ENCODE peak calls at places on chromosomes 13 and 19, in six cellular contexts. J is Peyer's patch, D is Caco-2, G is breast epithelium, M is heart right ventricle, H is aorta. Q is an unnamed sample. For H3K27me3, the result is how much of the 10 kb centered on the place peaks cover.

GRCh38 chr13:77800219-77800618 is 102.7 kb downstream of the SLAIN1 start:
- DNase-seq in J (no peak), D (no peak), G (no peak), M (no peak), H (no peak), Q (no peak)

GRCh38 chr19:50269653-50270052 is 59.5 kb downstream of the KCNC3 start:
- DNase-seq in J (no peak), D (no peak), G (no peak), M (no peak), H (no peak), Q (no peak)

GRCh38 chr13:37175996-37176395 is 70.5 kb upstream of the CSNK1A1L start:
- DNase-seq in J (no peak), D (no peak), G (no peak), M (no peak), H (no peak), Q (no peak)

GRCh38 chr19:31054430-31054829 is 294.8 kb downstream of the TSHZ3 start:
- DNase-seq in J (no peak), D (peak), G (no peak), M (no peak), H (peak), Q (peak)

GRCh38 chr13:28339419-28339818 is 155.5 kb downstream of the FLT1 start:
- DNase-seq in J (no peak), D (no peak), G (no peak), M (no peak), H (no peak), Q (no peak)

GRCh38 chr13:47908200-47908902 is 92.7 kb downstream of the SUCLA2 start:
- DNase-seq in J (no peak), D (peak), G (no peak), M (no peak), H (no peak), Q (no peak)

GRCh38 chr13:44867825-44868224 is 121.4 kb downstream of the NUFIP1 start:
- DNase-seq in J (no peak), D (no peak), G (no peak), M (no peak), H (no peak), Q (no peak)

GRCh38 chr13:107770541-107770940 is 444.8 kb downstream of the LIG4 start:
- DNase-seq in J (no peak), D (no peak), G (no peak), M (no peak), H (no peak), Q (no peak)

GRCh38 chr19:38268539-38268938 is 4.2 kb downstream of the SPINT2 start:
- DNase-seq in J (no peak), D (no peak), G (no peak), M (no peak), H (no peak), Q (no peak)

GRCh38 chr19:58387338-58388174 is 487 bp downstream of the RPS5 start:
- DNase-seq in J (no peak), D (no peak), G (no peak), M (no peak), H (no peak), Q (no peak)

GRCh38 chr19:57903298-57904174 is 12.9 kb downstream of the ZNF417 start:
- DNase-seq in J (peak), D (peak), G (no peak), M (no peak), H (no peak), Q (no peak)

GRCh38 chr13:27619711-27620376 is 485 bp downstream of the LNX2 start:
- DNase-seq in J (no peak), D (no peak), G (peak), M (peak), H (no peak), Q (no peak)

GRCh38 chr19:51551673-51552440 is 19.2 kb upstream of the ZNF175 start:
- DNase-seq in J (no peak), D (no peak), G (no peak), M (no peak), H (no peak), Q (no peak)

GRCh38 chr13:50365300-50365682 is 350.0 kb downstream of the KCNRG start:
- DNase-seq in J (no peak), D (no peak), G (no peak), M (no peak), H (no peak), Q (no peak)

GRCh38 chr19:15869109-15869555 is 28.7 kb downstream of the CYP4F2 start:
- DNase-seq in J (no peak), D (peak), G (peak), M (no peak), H (no peak), Q (peak)

GRCh38 chr13:109743706-109744453 is 42.5 kb downstream of the IRS2 start:
- DNase-seq in J (no peak), D (no peak), G (no peak), M (no peak), H (no peak), Q (no peak)

GRCh38 chr13:103730407-103730806 is 664.2 kb upstream of the SLC10A2 start:
- DNase-seq in J (no peak), D (no peak), G (no peak), M (peak), H (no peak), Q (no peak)
- H3K27me3 ChIP-seq in J (under half), D (under half), G (under half), M (under half), H (under half), Q (under half)

GRCh38 chr19:14770944-14771839 is 7.2 kb downstream of the ADGRE2 start:
- DNase-seq in J (no peak), D (no peak), G (no peak), M (no peak), H (no peak), Q (no peak)

GRCh38 chr19:14774373-14774772 is 4.0 kb downstream of the ADGRE2 start:
- DNase-seq in J (no peak), D (no peak), G (no peak), M (no peak), H (no peak), Q (no peak)

GRCh38 chr19:14770136-14770535 is 8.2 kb downstream of the ADGRE2 start:
- DNase-seq in J (no peak), D (no peak), G (no peak), M (no peak), H (no peak), Q (no peak)

GRCh38 chr19:14772995-14773394 is 5.4 kb downstream of the ADGRE2 start:
- DNase-seq in J (no peak), D (no peak), G (no peak), M (no peak), H (no peak), Q (no peak)

DNA sequence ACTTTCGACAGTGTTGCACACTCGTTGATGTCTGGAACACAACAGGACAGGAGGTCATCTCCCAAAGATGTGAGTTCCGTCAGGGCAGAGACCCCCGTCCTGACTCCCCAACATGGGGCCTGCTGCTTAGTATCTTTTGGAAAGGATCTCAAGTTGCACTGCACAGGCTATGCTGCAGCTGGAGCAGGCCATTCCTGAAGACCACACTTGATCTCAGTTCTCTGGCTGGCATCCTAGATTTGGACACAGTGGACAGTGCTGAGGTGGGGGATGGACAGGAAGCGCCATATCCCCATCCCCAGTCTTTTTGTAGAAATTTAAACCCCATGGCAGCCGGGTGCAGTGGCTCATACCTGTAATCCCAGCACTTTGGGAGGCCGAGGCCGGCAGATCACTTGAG is 5.9 kb downstream of the ADGRE2 start:
- DNase-seq in J (no peak), D (no peak), G (no peak), M (no peak), H (no peak), Q (no peak)
- H3K27me3 ChIP-seq in J (under half), D (under half), G (under half), M (under half), H (under half), Q (under half)

GRCh38 chr19:29380581-29380980 is 145.2 kb upstream of the VSTM2B start:
- DNase-seq in J (peak), D (no peak), G (no peak), M (no peak), H (no peak), Q (no peak)
- H3K27me3 ChIP-seq in J (under half), D (under half), G (under half), M (under half), H (under half), Q (under half)

GRCh38 chr19:3365447-3366103 is 808 bp upstream of the NFIC start:
- DNase-seq in J (no peak), D (no peak), G (peak), M (peak), H (peak), Q (no peak)

GRCh38 chr19:3362217-3362907 is 4.0 kb upstream of the NFIC start:
- DNase-seq in J (no peak), D (no peak), G (no peak), M (no peak), H (no peak), Q (no peak)

GRCh38 chr19:3365093-3365446 is 1.3 kb upstream of the NFIC start:
- DNase-seq in J (no peak), D (no peak), G (no peak), M (no peak), H (no peak), Q (no peak)

GRCh38 chr19:3364501-3364858 is 1.9 kb upstream of the NFIC start:
- DNase-seq in J (no peak), D (no peak), G (no peak), M (no peak), H (no peak), Q (no peak)

GRCh38 chr19:3363841-3364500 is 2.4 kb upstream of the NFIC start:
- DNase-seq in J (no peak), D (no peak), G (no peak), M (no peak), H (no peak), Q (no peak)
- H3K27me3 ChIP-seq in J (under half), D (under half), G (under half), M (under half), H (under half), Q (under half)

GRCh38 chr19:7788933-7789323 is 25.9 kb downstream of the CLEC4M start:
- DNase-seq in J (no peak), D (no peak), G (no peak), M (no peak), H (no peak), Q (no peak)

GRCh38 chr19:7788178-7788932 is 25.3 kb downstream of the CLEC4M start:
- DNase-seq in J (no peak), D (no peak), G (no peak), M (no peak), H (no peak), Q (no peak)

GRCh38 chr19:7789447-7789846 is 26.4 kb downstream of the CLEC4M start:
- DNase-seq in J (no peak), D (no peak), G (no peak), M (no peak), H (no peak), Q (no peak)

GRCh38 chr19:7787141-7787540 is 24.1 kb downstream of the CLEC4M start:
- DNase-seq in J (no peak), D (no peak), G (no peak), M (peak), H (peak), Q (no peak)

GRCh38 chr19:7787602-7788177 is 24.6 kb downstream of the CLEC4M start:
- DNase-seq in J (no peak), D (no peak), G (no peak), M (no peak), H (no peak), Q (no peak)
- H3K27me3 ChIP-seq in J (under half), D (under half), G (under half), M (half or more), H (under half), Q (under half)

GRCh38 chr13:102402292-102402691 is 444 bp upstream of the FGF14 start:
- DNase-seq in J (no peak), D (no peak), G (no peak), M (peak), H (no peak), Q (no peak)

GRCh38 chr13:102401755-102402154 is at the start of gene FGF14:
- DNase-seq in J (no peak), D (no peak), G (no peak), M (no peak), H (no peak), Q (no peak)

GRCh38 chr13:102400619-102401125 is 1.2 kb downstream of the FGF14 start:
- DNase-seq in J (no peak), D (no peak), G (no peak), M (peak), H (peak), Q (no peak)

GRCh38 chr13:102401305-102401704 is 543 bp downstream of the FGF14 start:
- DNase-seq in J (no peak), D (no peak), G (no peak), M (no peak), H (no peak), Q (no peak)

GRCh38 chr13:102399791-102400618 is 1.8 kb downstream of the FGF14 start:
- DNase-seq in J (peak), D (no peak), G (no peak), M (peak), H (peak), Q (no peak)
- H3K27me3 ChIP-seq in J (under half), D (under half), G (under half), M (half or more), H (under half), Q (under half)

DNA sequence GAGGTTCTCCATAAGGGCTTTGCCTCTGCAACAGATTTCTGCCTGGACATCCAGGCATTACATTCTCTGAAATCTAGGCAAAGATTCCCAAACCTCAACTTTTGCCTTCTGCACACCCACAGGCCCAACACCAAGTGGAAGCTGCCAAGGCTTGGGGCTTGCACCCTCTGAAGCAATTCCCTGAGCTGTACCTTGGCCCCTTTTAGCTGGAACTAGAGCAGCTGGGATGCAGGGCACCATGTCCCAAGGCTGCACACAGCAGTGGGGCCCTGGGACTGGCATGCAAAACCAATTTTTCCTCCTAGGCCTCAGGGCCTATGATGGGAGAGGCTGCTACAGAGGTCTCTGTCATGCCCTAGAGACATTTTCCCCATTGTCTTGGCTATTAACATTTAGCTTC is 943.2 kb downstream of the PCDH17 start:
- DNase-seq in J (no peak), D (no peak), G (no peak), M (no peak), H (no peak), Q (no peak)
- H3K27me3 ChIP-seq in J (under half), D (under half), G (under half), M (under half), H (under half), Q (under half)

GRCh38 chr19:18738961-18739690 is 52.0 kb downstream of the COMP start:
- DNase-seq in J (no peak), D (no peak), G (no peak), M (no peak), H (no peak), Q (no peak)

GRCh38 chr19:18736415-18737336 is 53.2 kb downstream of the CRTC1 start:
- DNase-seq in J (no peak), D (no peak), G (no peak), M (no peak), H (no peak), Q (no peak)

GRCh38 chr19:18737954-18738351 is 53.2 kb downstream of the COMP start:
- DNase-seq in J (no peak), D (peak), G (no peak), M (no peak), H (no peak), Q (no peak)

GRCh38 chr19:18735752-18736151 is 52.3 kb downstream of the CRTC1 start:
- DNase-seq in J (no peak), D (no peak), G (no peak), M (no peak), H (no peak), Q (no peak)

DNA sequence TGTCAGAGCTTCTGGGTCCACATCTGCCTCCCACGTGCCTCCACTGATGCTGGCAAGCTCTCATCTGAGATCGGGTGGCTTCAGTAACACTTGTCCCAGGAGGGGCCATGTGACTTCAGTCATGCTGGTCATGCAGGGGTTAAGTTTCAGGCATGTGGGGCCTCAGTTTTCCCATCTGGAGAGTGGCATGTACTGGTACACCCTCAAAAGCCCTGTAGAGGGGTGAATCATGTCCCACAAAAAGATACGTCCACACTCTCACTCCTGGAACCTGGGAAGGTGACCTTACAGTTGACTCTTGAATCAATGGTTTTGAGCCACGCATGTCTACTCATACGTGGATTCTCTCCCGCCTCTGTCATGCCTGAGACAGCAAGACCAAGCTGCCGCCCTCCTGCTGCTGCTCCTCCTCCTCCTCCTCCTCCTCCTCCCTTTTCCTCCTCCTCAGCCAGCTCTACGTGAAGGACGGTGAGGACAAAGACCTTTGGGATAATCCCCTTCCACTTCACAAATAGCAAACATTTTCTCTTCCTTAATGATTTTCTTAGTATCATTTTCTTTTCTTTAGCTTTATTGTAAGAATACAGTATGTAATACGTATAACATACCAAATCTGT is 53.7 kb downstream of the COMP start:
- DNase-seq in J (no peak), D (no peak), G (no peak), M (no peak), H (no peak), Q (no peak)
- H3K27me3 ChIP-seq in J (under half), D (under half), G (under half), M (under half), H (under half), Q (under half)

GRCh38 chr19:2249880-2250764 is 999 bp downstream of the AMH start:
- DNase-seq in J (no peak), D (no peak), G (no peak), M (no peak), H (no peak), Q (no peak)
- H3K27me3 ChIP-seq in J (under half), D (under half), G (under half), M (half or more), H (under half), Q (under half)

DNA sequence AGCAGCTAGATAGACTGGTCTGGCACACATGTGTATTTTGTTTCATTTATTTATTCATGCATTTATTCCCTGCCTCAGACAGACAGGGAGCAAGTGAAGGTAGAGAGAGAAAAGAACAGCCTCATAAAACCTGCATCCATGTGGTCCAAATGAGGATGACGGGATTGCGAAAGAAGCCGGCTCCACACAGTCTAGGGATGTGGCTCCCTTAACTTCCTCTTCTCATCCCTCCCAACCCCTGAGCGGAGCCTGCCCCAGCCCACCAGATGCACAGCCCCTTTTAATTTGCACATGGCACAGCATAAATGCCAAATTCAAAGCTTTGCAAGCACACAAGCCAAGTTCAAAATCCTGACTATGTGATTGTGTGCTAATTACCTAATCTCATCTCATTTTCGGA is 156.6 kb downstream of the DCT start:
- DNase-seq in J (no peak), D (no peak), G (no peak), M (no peak), H (no peak), Q (no peak)
- H3K27me3 ChIP-seq in J (under half), D (under half), G (under half), M (under half), H (under half), Q (under half)